ENCODE peak calls at places on chromosomes 16 and 17, in seven cellular contexts. C, Y, K, T, S, W and F are unnamed samples.

GRCh38 chr17:52606098-52606497 is 447.6 kb upstream of the CA10 start:
- DNase-seq in C (no peak), Y (no peak), K (no peak), T (no peak), S (no peak), W (no peak), F (no peak)

GRCh38 chr16:85446846-85447656 is 166.1 kb upstream of the GSE1 start:
- DNase-seq in C (no peak), Y (no peak), K (no peak), T (no peak), S (peak), W (no peak), F (no peak)

GRCh38 chr17:44977065-44977464 is 9.0 kb upstream of the C1QL1 start:
- DNase-seq in C (no peak), Y (no peak), K (no peak), T (no peak), S (no peak), W (no peak), F (no peak)

GRCh38 chr17:82399601-82400101 is 18.5 kb upstream of the HEXD start:
- DNase-seq in C (no peak), Y (no peak), K (no peak), T (no peak), S (no peak), W (no peak), F (no peak)

GRCh38 chr17:44008205-44008909 is 3.9 kb downstream of the NAGS start:
- DNase-seq in C (no peak), Y (peak), K (no peak), T (no peak), S (no peak), W (no peak), F (no peak)

GRCh38 chr17:51258756-51259573 is 884 bp downstream of the MBTD1 start:
- DNase-seq in C (peak), Y (peak), K (no peak), T (peak), S (no peak), W (no peak), F (no peak)

GRCh38 chr16:46930861-46931260 is 42.6 kb downstream of the DNAJA2 start:
- DNase-seq in C (no peak), Y (no peak), K (no peak), T (no peak), S (no peak), W (peak), F (no peak)

GRCh38 chr16:81700071-81700779 is 78.9 kb upstream of the PLCG2 start:
- DNase-seq in C (no peak), Y (no peak), K (peak), T (no peak), S (no peak), W (peak), F (no peak)

GRCh38 chr17:79612468-79613194 is 1.8 kb upstream of the RBFOX3 start:
- DNase-seq in C (peak), Y (peak), K (no peak), T (peak), S (peak), W (no peak), F (no peak)

GRCh38 chr17:81093576-81094223 is 58.7 kb downstream of the BAIAP2 start:
- DNase-seq in C (no peak), Y (no peak), K (no peak), T (no peak), S (no peak), W (no peak), F (no peak)

GRCh38 chr17:81092518-81093095 is 57.7 kb downstream of the BAIAP2 start:
- DNase-seq in C (peak), Y (no peak), K (no peak), T (no peak), S (peak), W (no peak), F (no peak)

GRCh38 chr17:81091134-81091530 is 56.2 kb downstream of the BAIAP2 start:
- DNase-seq in C (no peak), Y (no peak), K (no peak), T (no peak), S (no peak), W (no peak), F (no peak)

GRCh38 chr17:81090361-81091133 is 55.6 kb downstream of the BAIAP2 start:
- DNase-seq in C (peak), Y (peak), K (no peak), T (peak), S (peak), W (no peak), F (peak)

DNA sequence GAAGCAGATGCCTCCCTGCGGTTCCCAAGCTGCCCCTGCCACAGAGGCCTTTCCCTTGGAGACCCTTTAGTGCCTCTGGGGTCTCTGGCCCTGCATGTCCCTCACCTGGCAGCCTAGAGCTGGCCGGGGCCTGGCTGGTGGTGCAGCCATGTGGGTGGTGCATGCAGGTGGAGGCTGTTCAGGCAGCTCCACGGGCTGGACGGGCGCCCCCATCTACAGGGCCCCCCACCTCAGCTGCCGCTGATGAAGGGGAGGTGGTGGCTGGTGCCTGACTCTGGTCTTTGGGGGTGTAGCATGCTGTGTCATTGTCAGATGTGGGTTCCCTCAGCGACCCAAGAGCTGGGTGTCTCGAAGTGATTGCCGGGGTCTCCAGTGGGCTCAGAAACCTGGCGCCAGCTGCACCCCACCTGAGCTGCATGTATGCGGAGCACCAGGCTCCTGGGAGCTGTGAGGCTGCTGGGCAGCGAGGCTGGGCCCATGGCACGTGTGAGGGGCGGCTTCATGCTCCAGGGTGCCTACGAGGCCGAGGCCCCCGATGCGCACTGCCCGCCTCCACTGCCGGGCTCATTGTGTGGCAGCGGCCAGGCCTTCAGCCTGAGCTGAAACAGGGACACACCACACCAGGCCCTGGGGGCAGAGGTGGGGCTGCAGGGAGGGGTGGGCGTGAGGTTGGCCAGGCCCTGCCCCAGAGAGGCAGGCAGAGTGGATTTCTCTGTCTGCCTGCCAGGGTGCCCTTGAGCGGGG is 57.0 kb downstream of the BAIAP2 start:
- DNase-seq in C (no peak), Y (no peak), K (no peak), T (peak), S (no peak), W (no peak), F (no peak)
- H3K27ac ChIP-seq in C (no peak), Y (no peak), K (no peak), T (no peak), S (no peak), W (no peak), F (no peak)

GRCh38 chr17:34412022-34412421 is 49.0 kb upstream of the CCL1 start:
- DNase-seq in C (no peak), Y (no peak), K (no peak), T (no peak), S (no peak), W (no peak), F (no peak)

GRCh38 chr17:34412534-34412933 is 49.5 kb upstream of the CCL1 start:
- DNase-seq in C (peak), Y (no peak), K (no peak), T (no peak), S (no peak), W (no peak), F (no peak)

GRCh38 chr17:34412965-34413441 is 50.0 kb upstream of the CCL1 start:
- DNase-seq in C (peak), Y (no peak), K (no peak), T (no peak), S (no peak), W (no peak), F (no peak)

GRCh38 chr17:34414338-34414737 is 51.3 kb upstream of the CCL1 start:
- DNase-seq in C (no peak), Y (peak), K (no peak), T (no peak), S (no peak), W (no peak), F (no peak)

DNA sequence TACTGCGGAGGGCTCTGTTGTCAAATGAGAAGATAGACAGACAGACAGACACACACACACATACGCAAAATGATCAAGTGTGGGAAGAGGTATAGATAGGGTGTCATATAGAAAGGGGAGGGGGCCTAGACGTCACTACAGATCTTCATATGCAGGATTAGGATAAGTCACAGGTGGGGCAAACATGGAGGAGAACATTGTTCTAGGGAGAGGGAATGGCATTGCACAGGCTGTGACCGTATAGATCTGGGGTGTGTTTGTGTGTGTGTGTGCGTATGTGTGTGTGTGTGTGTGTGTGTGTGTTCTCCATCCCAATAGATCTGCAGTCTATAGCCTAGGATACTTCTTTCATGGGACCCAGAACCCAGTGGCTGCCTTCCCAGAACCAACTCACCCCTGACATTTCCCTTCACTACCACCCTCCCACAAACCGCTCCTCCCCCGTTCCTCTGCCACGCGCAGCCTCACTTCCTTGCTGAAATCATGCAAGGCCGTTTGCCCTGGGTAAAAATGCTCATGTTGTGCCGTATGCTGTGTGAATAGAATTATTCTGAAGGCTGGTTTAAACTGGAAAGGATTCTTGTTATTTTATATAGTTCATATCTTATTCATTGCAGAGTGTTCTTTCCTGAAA is 50.5 kb upstream of the CCL1 start:
- DNase-seq in C (peak), Y (peak), K (no peak), T (no peak), S (no peak), W (no peak), F (no peak)
- H3K27ac ChIP-seq in C (peak), Y (no peak), K (no peak), T (no peak), S (no peak), W (no peak), F (no peak)

GRCh38 chr17:3915642-3916012 is 638 bp downstream of the P2RX1 start:
- DNase-seq in C (no peak), Y (no peak), K (no peak), T (no peak), S (no peak), W (no peak), F (no peak)
- H3K27ac ChIP-seq in C (peak), Y (no peak), K (no peak), T (no peak), S (peak), W (no peak), F (peak)

DNA sequence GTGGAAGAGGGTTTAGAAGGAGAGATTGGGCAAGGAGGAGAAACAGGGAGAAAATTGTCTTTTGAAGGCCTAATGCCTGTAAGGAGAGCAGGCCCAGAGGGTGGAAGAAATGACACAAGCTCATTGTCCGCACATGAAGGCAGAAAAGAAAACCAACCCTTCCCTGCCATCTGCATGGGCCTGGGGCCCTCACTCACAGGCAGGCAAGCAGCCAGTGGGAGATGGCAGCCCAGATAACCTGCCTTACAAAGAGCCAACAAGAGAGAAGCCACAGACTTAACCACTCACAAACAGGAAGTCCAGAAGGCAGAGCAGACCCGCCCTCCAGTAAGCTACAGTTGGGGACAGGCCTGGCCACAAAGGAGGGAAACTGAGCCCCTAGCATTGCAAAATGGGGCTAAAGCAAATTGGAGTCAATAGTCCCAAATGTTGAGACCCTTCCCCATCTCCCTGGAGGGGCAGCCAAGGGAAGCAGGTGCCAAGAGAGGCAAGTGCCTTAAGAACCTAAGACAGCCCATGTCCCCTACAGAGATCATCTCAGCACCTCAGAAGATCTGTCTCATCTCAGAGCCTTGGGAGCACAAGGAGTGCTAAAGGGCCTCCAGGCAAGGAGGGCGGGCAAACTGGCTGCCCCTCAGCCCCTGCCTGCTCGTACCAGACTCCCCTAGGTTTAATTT is 7.3 kb upstream of the TSPOAP1 start:
- DNase-seq in C (no peak), Y (peak), K (no peak), T (peak), S (peak), W (peak), F (no peak)
- H3K27ac ChIP-seq in C (peak), Y (no peak), K (no peak), T (no peak), S (peak), W (no peak), F (no peak)